ENCODE peak calls at places on chromosomes 1 and 21, in seven cellular contexts. K is IMR-90, I is neuronal stem cell, T is mesenchymal stem cell, L is mesendoderm, F is H9, P is H1. N is an unnamed sample.

GRCh38 chr21:35027558-35028450 is 21.3 kb downstream of the RUNX1 start:
- DNase-seq in K (no peak), I (no peak), T (no peak), L (no peak), F (no peak), P (no peak), N (no peak)

GRCh38 chr21:33480481-33481103 is 818 bp upstream of the TMEM50B start:
- DNase-seq in K (no peak), I (no peak), T (no peak), L (no peak), F (no peak), P (no peak), N (no peak)

GRCh38 chr1:119160851-119161250 is 20.4 kb upstream of the WARS2 start:
- DNase-seq in K (peak; percentile 73), I (no peak), T (peak; percentile 72), L (no peak), F (no peak), P (no peak), N (peak; percentile 64)

GRCh38 chr1:192453360-192454045 is 122.1 kb upstream of the RGS1 start:
- DNase-seq in K (peak; percentile 21), I (no peak), T (no peak), L (no peak), F (no peak), P (no peak), N (no peak)

GRCh38 chr1:107499139-107499744 is 358.4 kb downstream of the NTNG1 start:
- DNase-seq in K (no peak), I (no peak), T (no peak), L (no peak), F (no peak), P (no peak), N (no peak)

GRCh38 chr21:36656138-36656537 is 42.8 kb upstream of the SIM2 start:
- DNase-seq in K (no peak), I (no peak), T (no peak), L (no peak), F (no peak), P (no peak), N (peak; percentile 7)

GRCh38 chr1:63915121-63915520 is 141.3 kb downstream of the ROR1 start:
- DNase-seq in K (peak; percentile 54), I (no peak), T (peak; percentile 26), L (peak; percentile 73), F (peak; percentile 46), P (no peak), N (no peak)

GRCh38 chr1:41169799-41170180 is 72.3 kb downstream of the SCMH1 start:
- DNase-seq in K (no peak), I (no peak), T (no peak), L (no peak), F (no peak), P (no peak), N (no peak)

GRCh38 chr1:235369802-235370201 is 2.6 kb downstream of the TBCE start:
- DNase-seq in K (no peak), I (no peak), T (no peak), L (no peak), F (no peak), P (no peak), N (no peak)

GRCh38 chr1:196385109-196385508 is 223.1 kb downstream of the KCNT2 start:
- DNase-seq in K (no peak), I (no peak), T (no peak), L (no peak), F (no peak), P (no peak), N (no peak)

GRCh38 chr1:31712041-31712440 is 8.2 kb upstream of the COL16A1 start:
- DNase-seq in K (peak; percentile 83), I (no peak), T (peak; percentile 63), L (no peak), F (no peak), P (no peak), N (no peak)

GRCh38 chr1:81233591-81233990 is 567.1 kb upstream of the ADGRL2 start:
- DNase-seq in K (no peak), I (no peak), T (no peak), L (no peak), F (no peak), P (no peak), N (no peak)

GRCh38 chr21:43603641-43604504 is 55.4 kb downstream of the HSF2BP start:
- DNase-seq in K (peak; percentile 67), I (no peak), T (peak; percentile 68), L (peak; percentile 27), F (no peak), P (no peak), N (peak; percentile 43)

GRCh38 chr1:220527279-220528048 is 472 bp upstream of the MARK1 start:
- DNase-seq in K (no peak), I (peak; percentile 18), T (peak; percentile 12), L (peak; percentile 55), F (peak; percentile 39), P (no peak), N (no peak)

GRCh38 chr21:38596264-38597042 is 98.2 kb upstream of the ERG start:
- DNase-seq in K (no peak), I (no peak), T (no peak), L (no peak), F (no peak), P (no peak), N (no peak)

GRCh38 chr1:216223521-216223920 is 199.7 kb downstream of the USH2A start:
- DNase-seq in K (peak; percentile 3), I (no peak), T (peak; percentile 28), L (no peak), F (no peak), P (no peak), N (no peak)

GRCh38 chr21:36125513-36126121 is 9.3 kb upstream of the CBR3 start:
- DNase-seq in K (peak; percentile 70), I (no peak), T (peak; percentile 54), L (peak; percentile 46), F (no peak), P (no peak), N (peak; percentile 76)

GRCh38 chr1:161727343-161727924 is 6.1 kb downstream of the FCRLB start:
- DNase-seq in K (peak; percentile 84), I (no peak), T (peak; percentile 89), L (no peak), F (no peak), P (no peak), N (no peak)

GRCh38 chr1:19651141-19651737 is 7.1 kb downstream of the NBL1 start:
- DNase-seq in K (peak; percentile 47), I (no peak), T (peak; percentile 63), L (peak; percentile 52), F (peak; percentile 71), P (no peak), N (peak; percentile 12)

GRCh38 chr1:205446828-205447227 is 9.0 kb downstream of the BLACAT1 start:
- DNase-seq in K (no peak), I (no peak), T (no peak), L (no peak), F (no peak), P (no peak), N (no peak)

GRCh38 chr1:50930193-50930592 is 29.9 kb downstream of the FAF1 start:
- DNase-seq in K (no peak), I (no peak), T (no peak), L (no peak), F (no peak), P (no peak), N (no peak)

GRCh38 chr1:158794247-158794646 is 13.2 kb upstream of the OR6N2 start:
- DNase-seq in K (no peak), I (no peak), T (no peak), L (peak; percentile 14), F (no peak), P (no peak), N (no peak)

DNA sequence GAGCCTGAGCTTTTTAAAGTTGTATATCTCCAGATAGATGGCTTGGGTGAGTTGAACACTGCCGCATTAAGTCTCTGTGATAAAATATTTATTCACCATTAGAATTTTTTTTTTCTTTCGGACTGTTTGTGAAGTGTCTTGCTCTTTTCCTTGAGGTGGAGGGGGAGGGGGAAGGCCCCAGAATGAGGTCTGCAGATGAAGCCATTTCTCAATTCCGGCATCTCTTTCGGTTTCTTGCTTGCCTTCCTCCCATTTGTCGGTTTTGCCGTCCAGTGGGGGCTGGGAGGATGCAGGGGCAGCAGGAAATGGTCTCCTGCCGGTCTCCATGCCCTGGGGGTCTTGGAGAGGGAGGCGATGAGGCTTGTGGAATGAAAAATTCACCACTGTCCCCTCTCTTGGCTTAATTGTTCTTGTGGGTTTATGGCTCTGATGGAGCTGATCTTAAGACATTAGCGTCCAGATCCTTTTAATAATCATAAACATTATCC is 63.9 kb upstream of the ACTL8 start:
- DNase-seq in K (no peak), I (no peak), T (no peak), L (peak; percentile 72), F (no peak), P (no peak), N (no peak)
- H3K23ac ChIP-seq in K (no peak overlapping the region), I (no peak overlapping the region), T (no peak overlapping the region), L (no peak overlapping the region), F (no peak overlapping the region), P (no peak overlapping the region), N (no peak overlapping the region)

GRCh38 chr1:10271090-10271489 is 60.7 kb downstream of the KIF1B start:
- DNase-seq in K (no peak), I (no peak), T (no peak), L (no peak), F (no peak), P (no peak), N (no peak)
- H3K23ac ChIP-seq in K (no peak overlapping the region), I (no peak overlapping the region), T (no peak overlapping the region), L (no peak overlapping the region), F (no peak overlapping the region), P (no peak overlapping the region), N (no peak overlapping the region)

GRCh38 chr1:148333875-148334338 is 149.2 kb downstream of the PPIAL4G start:
- DNase-seq in K (no peak), I (no peak), T (no peak), L (no peak), F (no peak), P (no peak), N (no peak)
- H3K23ac ChIP-seq in K (no peak overlapping the region), I (no peak overlapping the region), T (no peak overlapping the region), L (no peak overlapping the region), F (no peak overlapping the region), P (no peak overlapping the region), N (no peak overlapping the region)

GRCh38 chr1:8397511-8397910 is 79.6 kb downstream of the SLC45A1 start:
- DNase-seq in K (no peak), I (no peak), T (no peak), L (no peak), F (no peak), P (no peak), N (no peak)

GRCh38 chr1:8396912-8397406 is 79.0 kb downstream of the SLC45A1 start:
- DNase-seq in K (peak; percentile 99), I (no peak), T (peak; percentile 99), L (peak; percentile 89), F (no peak), P (no peak), N (peak; percentile 49)

GRCh38 chr1:8398086-8398485 is 80.2 kb downstream of the SLC45A1 start:
- DNase-seq in K (no peak), I (no peak), T (no peak), L (no peak), F (no peak), P (no peak), N (no peak)

GRCh38 chr1:8396083-8396911 is 78.4 kb downstream of the SLC45A1 start:
- DNase-seq in K (peak; percentile 79), I (peak; percentile 74), T (peak; percentile 67), L (peak; percentile 86), F (no peak), P (no peak), N (peak; percentile 33)

DNA sequence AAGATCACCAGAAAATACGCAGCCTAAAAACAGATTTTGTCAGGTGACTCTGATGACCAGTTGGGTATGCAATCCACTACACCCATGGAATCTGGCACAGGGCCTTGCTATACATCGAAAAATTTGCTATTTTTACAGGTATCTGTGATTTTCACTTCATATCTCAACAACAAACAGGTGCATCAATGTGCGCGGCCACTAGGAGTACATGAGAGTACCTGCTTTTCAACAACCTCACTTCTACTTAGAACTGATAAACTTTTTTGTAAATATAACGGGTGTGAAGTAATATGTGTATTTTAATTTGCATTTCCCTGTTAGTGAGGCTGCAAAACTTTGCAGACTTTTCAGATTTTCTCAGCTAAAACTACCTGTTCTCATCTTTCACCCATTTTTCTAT is 80.8 kb downstream of the SLC45A1 start:
- DNase-seq in K (no peak), I (no peak), T (no peak), L (no peak), F (no peak), P (no peak), N (no peak)
- H3K23ac ChIP-seq in K (no peak overlapping the region), I (no peak overlapping the region), T (no peak overlapping the region), L (no peak overlapping the region), F (no peak overlapping the region), P (no peak overlapping the region), N (no peak overlapping the region)

N was measured in trophoblast cell.